ENCODE peak calls at places on chromosomes 6 and 20, in six cellular contexts. N is mesendoderm, I is mesenchymal stem cell, O is H1, T is trophoblast cell, Z is IMR-90. K is an unnamed sample.

GRCh38 chr6:169960891-169961611 is 209.6 kb downstream of the ERMARD start:
- DNase-seq in T (no peak), N (peak), I (no peak), Z (no peak), O (peak), K (no peak)

GRCh38 chr20:3800256-3800877 is 4.3 kb downstream of the CDC25B start:
- DNase-seq in Z (no peak), N (peak), O (no peak), I (no peak), T (no peak), K (no peak)

GRCh38 chr20:2521369-2522305 is 12.9 kb upstream of the ZNF343 start:
- DNase-seq in T (peak), N (peak), O (peak), I (peak), Z (peak), K (peak)

GRCh38 chr6:111899531-111899930 is 26.3 kb upstream of the FYN start:
- DNase-seq in N (no peak), Z (no peak), T (peak), O (no peak), I (no peak), K (no peak)

GRCh38 chr20:5222919-5223634 is 93.7 kb downstream of the PROKR2 start:
- DNase-seq in I (peak), O (peak), T (peak), N (peak), Z (peak), K (peak)

GRCh38 chr6:14584450-14584849 is 466.9 kb downstream of the CD83 start:
- DNase-seq in I (no peak), Z (peak), O (no peak), T (peak), N (no peak), K (no peak)

GRCh38 chr6:88047510-88048150 is at the start of gene SPACA1:
- DNase-seq in T (no peak), I (no peak), Z (no peak), N (no peak), O (no peak), K (no peak)

GRCh38 chr20:15411781-15412180 is 1074.4 kb upstream of the FLRT3 start:
- DNase-seq in O (no peak), N (peak), T (no peak), Z (no peak), I (no peak), K (no peak)

GRCh38 chr6:15246217-15247211 is 645 bp downstream of the JARID2 start:
- DNase-seq in O (no peak), Z (peak), T (peak), I (peak), N (no peak), K (no peak)

GRCh38 chr6:159594750-159595117 is 98.3 kb downstream of the SOD2 start:
- DNase-seq in I (peak), Z (peak), O (no peak), N (no peak), T (no peak), K (no peak)

GRCh38 chr6:116390571-116390970 is 19.8 kb downstream of the DSE start:
- DNase-seq in T (no peak), N (no peak), Z (no peak), O (no peak), I (no peak), K (no peak)

GRCh38 chr6:6277418-6277817 is 43.0 kb downstream of the F13A1 start:
- DNase-seq in N (no peak), O (no peak), I (peak), Z (no peak), T (peak), K (no peak)

GRCh38 chr6:168596316-168596715 is 155.3 kb downstream of the SMOC2 start:
- DNase-seq in I (no peak), T (no peak), O (peak), N (no peak), Z (no peak), K (no peak)

GRCh38 chr6:161342039-161342438 is 68.2 kb upstream of the AGPAT4 start:
- DNase-seq in Z (no peak), I (no peak), O (no peak), N (peak), T (peak), K (no peak)

GRCh38 chr20:9903048-9903651 is 64.3 kb upstream of the PAK5 start:
- DNase-seq in O (peak), N (peak), Z (no peak), I (peak), T (no peak), K (peak)

GRCh38 chr6:146357578-146358340 is 185.9 kb upstream of the RAB32 start:
- DNase-seq in N (no peak), Z (peak), I (peak), O (no peak), T (peak), K (no peak)

GRCh38 chr20:24034820-24035219 is 46.2 kb upstream of the GGTLC1 start:
- DNase-seq in T (peak), I (no peak), Z (no peak), O (no peak), N (no peak), K (no peak)

GRCh38 chr20:5402903-5403531 is 86.3 kb upstream of the PROKR2 start:
- DNase-seq in Z (peak), O (peak), N (peak), T (peak), I (peak), K (peak)

GRCh38 chr20:63695419-63696310 is 787 bp upstream of the TNFRSF6B start:
- DNase-seq in T (no peak), N (no peak), O (no peak), I (no peak), Z (no peak), K (no peak)

GRCh38 chr6:134063966-134064445 is 11.6 kb upstream of the SLC2A12 start:
- DNase-seq in O (no peak), T (peak), N (peak), I (peak), Z (peak), K (peak)

GRCh38 chr20:61683721-61684120 is 382.0 kb downstream of the TAF4 start:
- DNase-seq in T (no peak), Z (no peak), O (no peak), N (no peak), I (no peak), K (no peak)

GRCh38 chr20:25867776-25868649 is 171.4 kb upstream of the ZNF337 start:
- DNase-seq in O (peak), Z (peak), T (peak), I (peak), N (peak), K (no peak)

GRCh38 chr20:55880361-55880760 is 125.0 kb downstream of the CBLN4 start:
- DNase-seq in T (no peak), N (no peak), I (no peak), O (no peak), Z (no peak), K (no peak)

GRCh38 chr6:89462503-89462902 is 29.6 kb downstream of the ANKRD6 start:
- DNase-seq in T (no peak), N (no peak), I (no peak), Z (no peak), O (no peak), K (no peak)

GRCh38 chr6:28789553-28790083 is 134.2 kb downstream of the TRIM27 start:
- DNase-seq in O (peak), T (peak), Z (peak), N (peak), I (peak), K (no peak)

GRCh38 chr6:3231213-3232016 is 4.0 kb upstream of the TUBB2B start:
- DNase-seq in T (peak), O (peak), I (peak), Z (peak), N (peak), K (peak)

GRCh38 chr6:42049116-42049809 is 1.1 kb upstream of the TAF8 start:
- DNase-seq in N (no peak), I (no peak), Z (no peak), O (no peak), T (no peak), K (no peak)

GRCh38 chr20:51703446-51704287 is 64.5 kb downstream of the ATP9A start:
- DNase-seq in T (no peak), O (no peak), N (no peak), I (peak), Z (no peak), K (no peak)

GRCh38 chr20:59737816-59738215 is 133.5 kb downstream of the PHACTR3 start:
- DNase-seq in I (no peak), N (no peak), Z (no peak), T (no peak), O (no peak), K (no peak)

GRCh38 chr6:36115412-36115811 is 14.9 kb upstream of the MAPK13 start:
- DNase-seq in N (no peak), T (no peak), O (no peak), Z (no peak), I (no peak), K (no peak)

GRCh38 chr6:11379805-11380204 is 147.3 kb upstream of the NEDD9 start:
- DNase-seq in O (no peak), N (no peak), I (no peak), Z (no peak), T (no peak), K (no peak)

GRCh38 chr6:2119275-2119674 is 126.1 kb downstream of the GMDS start:
- DNase-seq in O (no peak), T (no peak), Z (no peak), N (no peak), I (no peak), K (no peak)

GRCh38 chr6:7121704-7122241 is 14.0 kb downstream of the RREB1 start:
- DNase-seq in Z (no peak), O (peak), I (no peak), N (no peak), T (no peak), K (no peak)

GRCh38 chr6:37141291-37142046 is 28.5 kb upstream of the PIM1 start:
- DNase-seq in O (no peak), Z (peak), I (peak), N (peak), T (peak), K (peak)
- H2BK120ac ChIP-seq in O (peak), Z (peak), I (peak), N (peak), T (peak), K (no peak)

DNA sequence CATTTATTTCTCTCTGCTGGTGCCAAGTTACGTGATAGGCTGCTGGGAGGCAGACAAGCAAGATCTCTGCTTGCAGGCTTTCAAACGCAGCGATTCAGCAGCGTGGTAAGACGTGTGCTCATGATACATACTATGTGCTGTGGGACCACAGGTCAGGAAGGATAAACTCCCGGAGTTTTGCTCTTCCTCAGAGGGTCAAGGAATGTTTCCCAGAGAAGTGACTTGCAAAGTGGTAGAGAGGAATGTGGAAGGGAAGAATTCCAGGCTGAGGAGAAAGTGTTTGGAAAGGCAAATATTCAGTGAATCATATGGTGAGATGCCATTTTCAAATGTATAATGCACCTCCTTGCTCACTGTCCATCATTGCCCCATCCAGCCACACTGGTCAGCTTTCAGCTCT is 46.5 kb downstream of the UTRN start:
- DNase-seq in N (peak), O (no peak), T (peak), I (peak), Z (peak), K (no peak)
- H3K4me3 ChIP-seq in N (no peak), O (peak), T (no peak), I (no peak), Z (no peak), K (no peak)

GRCh38 chr6:53352360-53352759 is 3.6 kb upstream of the ELOVL5 start:
- DNase-seq in I (no peak), Z (no peak), O (no peak), N (no peak), T (no peak), K (no peak)

GRCh38 chr6:53348436-53349208 is at the start of gene ELOVL5:
- DNase-seq in Z (peak), I (peak), N (peak), O (peak), T (peak), K (peak)

GRCh38 chr6:53347250-53347920 is 1.4 kb downstream of the ELOVL5 start:
- DNase-seq in T (peak), Z (peak), I (peak), N (no peak), O (no peak), K (peak)

GRCh38 chr6:53347921-53348435 is 772 bp downstream of the ELOVL5 start:
- DNase-seq in O (peak), T (peak), I (peak), N (peak), Z (peak), K (peak)

DNA sequence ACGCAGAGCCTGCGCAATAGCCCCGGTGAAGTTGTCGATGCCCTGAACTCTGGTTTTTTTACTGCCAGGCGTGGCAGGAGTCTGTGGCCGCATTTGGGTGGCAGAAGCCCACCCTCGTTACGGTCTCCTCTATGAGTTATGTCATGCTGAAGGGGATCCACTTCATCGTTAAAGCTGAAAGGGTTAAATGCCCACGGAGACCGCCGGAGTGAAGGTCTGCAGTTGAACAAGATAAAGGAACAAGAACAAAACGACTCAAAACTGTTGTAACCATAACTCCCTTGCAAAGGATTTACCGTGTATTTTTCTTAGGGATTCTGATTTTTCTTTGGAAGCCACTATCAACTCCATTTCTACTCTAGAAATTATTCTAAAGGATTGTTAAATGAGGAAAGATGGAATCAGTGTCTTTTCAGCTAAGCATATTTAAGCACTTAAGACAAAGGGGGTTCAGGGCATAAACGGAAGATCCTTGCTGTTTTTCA is 501 bp upstream of the ELOVL5 start:
- DNase-seq in T (no peak), N (no peak), Z (no peak), I (no peak), O (no peak), K (no peak)
- H2BK120ac ChIP-seq in T (no peak), N (no peak), Z (peak), I (no peak), O (no peak), K (no peak)

DNA sequence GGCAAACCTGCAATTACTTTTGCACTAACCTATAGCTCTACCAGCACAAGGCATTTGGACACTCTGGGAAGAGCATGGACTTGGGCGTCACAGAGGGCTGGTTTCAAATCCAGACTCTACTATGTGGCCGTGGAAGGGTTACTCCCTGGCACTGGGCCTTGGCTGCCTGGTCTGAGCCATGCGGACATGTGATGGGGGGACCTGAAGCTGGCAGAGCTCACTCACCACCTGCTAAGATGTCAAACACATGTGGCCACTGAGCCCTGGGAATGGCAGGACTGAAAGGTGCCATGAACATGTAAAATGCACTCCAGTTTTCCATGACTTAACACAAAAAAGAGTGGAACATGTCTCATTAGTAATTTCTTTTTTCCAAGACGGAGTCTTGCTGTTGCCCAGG is 23.7 kb downstream of the VSTM2L start:
- DNase-seq in I (no peak), O (no peak), Z (no peak), N (no peak), T (no peak), K (no peak)
- H3K4me3 ChIP-seq in I (no peak), O (no peak), Z (no peak), N (no peak), T (no peak), K (no peak)

GRCh38 chr6:34235605-34236422 is 859 bp upstream of the HMGA1 start:
- DNase-seq in N (peak), T (peak), I (peak), Z (peak), O (peak), K (peak)
- H2BK120ac ChIP-seq in N (peak), T (peak), I (peak), Z (peak), O (peak), K (peak)

K was measured in neuronal stem cell.